ENCODE peak calls at places on chromosome 7, in eight cellular contexts. H, F, G, J, R, I, N and Q are unnamed samples.
A peak's percentile ranks its signal among the peaks of the same experiment; 100 is the strongest.

GRCh38 chr7:39406464-39406863 is 159.7 kb upstream of the YAE1 start:
- DNase-seq in G (no peak), R (no peak), J (no peak), F (no peak), H (no peak), I (no peak), N (no peak), Q (no peak)

GRCh38 chr7:30459591-30460245 is 18.9 kb downstream of the NOD1 start:
- DNase-seq in F (no peak), H (no peak), G (peak; percentile 62), N (peak; percentile 74), R (no peak), I (no peak), J (peak; percentile 32), Q (no peak)

GRCh38 chr7:111676811-111677210 is 114.5 kb upstream of the IMMP2L start:
- DNase-seq in G (no peak), R (no peak), H (no peak), N (no peak), F (no peak), I (no peak), J (no peak), Q (no peak)

GRCh38 chr7:52447781-52448180 is 587.7 kb upstream of the POM121L12 start:
- DNase-seq in J (no peak), G (no peak), R (no peak), H (no peak), N (no peak), I (no peak), F (no peak), Q (no peak)

GRCh38 chr7:44574286-44574872 is 671 bp upstream of the DDX56 start:
- DNase-seq in J (no peak), H (no peak), R (no peak), F (no peak), G (no peak), N (no peak), I (no peak), Q (no peak)

GRCh38 chr7:3210531-3210930 is 90.5 kb upstream of the SDK1 start:
- DNase-seq in F (no peak), J (no peak), I (peak; percentile 33), G (no peak), R (peak; percentile 54), H (peak; percentile 45), N (no peak), Q (no peak)

GRCh38 chr7:17991866-17992648 is 35.6 kb downstream of the PRPS1L1 start:
- DNase-seq in F (no peak), R (peak; percentile 79), J (no peak), I (no peak), H (no peak), G (no peak), N (peak; percentile 44), Q (no peak)

GRCh38 chr7:158324397-158325360 is 262.9 kb downstream of the PTPRN2 start:
- DNase-seq in F (no peak), N (no peak), R (peak; percentile 42), G (no peak), J (no peak), I (peak; percentile 46), H (no peak), Q (no peak)

GRCh38 chr7:83212883-83213282 is 50.2 kb upstream of the PCLO start:
- DNase-seq in R (no peak), H (no peak), J (no peak), N (no peak), G (no peak), I (no peak), F (no peak), Q (no peak)

GRCh38 chr7:98877692-98878364 is 504 bp upstream of the TRRAP start:
- DNase-seq in J (peak; percentile 17), G (no peak), R (no peak), I (no peak), F (no peak), H (no peak), N (no peak), Q (no peak)

GRCh38 chr7:48078470-48078869 is 10.6 kb upstream of the UPP1 start:
- DNase-seq in F (no peak), N (peak; percentile 29), I (no peak), H (no peak), G (no peak), R (no peak), J (no peak), Q (no peak)

GRCh38 chr7:47633134-47633533 is 51.2 kb upstream of the TNS3 start:
- DNase-seq in I (no peak), J (no peak), H (no peak), F (no peak), R (no peak), G (no peak), N (no peak), Q (no peak)

GRCh38 chr7:130365511-130366441 is 14.5 kb upstream of the CPA1 start:
- DNase-seq in I (peak; percentile 41), R (no peak), G (peak; percentile 41), J (peak; percentile 63), F (no peak), H (no peak), N (peak; percentile 26), Q (peak; percentile 50)

GRCh38 chr7:46534593-46535271 is 613.7 kb upstream of the IGFBP3 start:
- DNase-seq in R (peak; percentile 60), N (peak; percentile 33), J (no peak), I (no peak), F (no peak), H (peak; percentile 70), G (no peak), Q (peak; percentile 79)

GRCh38 chr7:158244873-158245723 is 342.5 kb downstream of the PTPRN2 start:
- DNase-seq in H (peak; percentile 88), N (no peak), R (no peak), F (no peak), J (no peak), G (no peak), I (peak; percentile 56), Q (no peak)

GRCh38 chr7:22651534-22652243 is 75.3 kb upstream of the IL6 start:
- DNase-seq in I (no peak), R (no peak), J (no peak), F (no peak), N (no peak), H (no peak), G (no peak), Q (no peak)

GRCh38 chr7:78673272-78673671 is 780.2 kb downstream of the MAGI2 start:
- DNase-seq in J (peak; percentile 35), G (no peak), H (no peak), N (no peak), R (no peak), I (no peak), F (no peak), Q (no peak)

GRCh38 chr7:149816794-149817193 is 21.4 kb upstream of the ZNF862 start:
- DNase-seq in H (no peak), F (peak; percentile 34), G (no peak), J (no peak), N (no peak), R (no peak), I (peak; percentile 51), Q (no peak)

GRCh38 chr7:83426325-83426724 is 222.6 kb downstream of the SEMA3E start:
- DNase-seq in G (no peak), F (no peak), N (no peak), H (no peak), J (no peak), I (no peak), R (no peak), Q (no peak)

GRCh38 chr7:74182453-74183090 is 8.4 kb downstream of the EIF4H start:
- DNase-seq in J (no peak), H (no peak), I (no peak), F (no peak), N (no peak), R (no peak), G (no peak), Q (no peak)

GRCh38 chr7:74183653-74184450 is 9.7 kb downstream of the EIF4H start:
- DNase-seq in R (no peak), I (no peak), N (no peak), J (no peak), F (no peak), G (no peak), H (no peak), Q (no peak)

GRCh38 chr7:74185016-74185415 is 10.9 kb downstream of the EIF4H start:
- DNase-seq in R (no peak), I (no peak), J (no peak), H (no peak), F (no peak), G (no peak), N (no peak), Q (no peak)

GRCh38 chr7:74181821-74182220 is 7.7 kb downstream of the EIF4H start:
- DNase-seq in N (no peak), I (no peak), G (no peak), R (no peak), F (no peak), J (no peak), H (no peak), Q (no peak)

DNA sequence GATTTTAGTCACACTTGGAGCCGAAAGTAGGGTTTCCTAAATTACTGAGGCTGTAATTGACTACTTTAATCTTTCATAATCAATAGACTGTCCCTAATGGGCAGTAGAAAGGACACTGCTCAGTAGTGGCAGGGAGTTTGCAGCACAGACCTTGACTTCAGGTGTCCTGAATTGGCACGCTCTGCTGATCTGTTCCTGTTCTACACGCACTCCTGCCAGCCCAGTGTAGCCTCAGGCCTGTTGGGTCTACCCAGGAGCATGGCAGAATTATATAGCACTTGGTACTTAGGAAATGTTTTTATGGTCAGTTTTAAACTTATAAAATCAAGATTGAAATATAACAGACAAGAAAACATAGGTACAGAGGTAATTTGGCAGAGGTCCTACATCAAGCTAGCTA is 9.0 kb downstream of the EIF4H start:
- DNase-seq in G (no peak), R (no peak), N (peak; percentile 48), J (peak; percentile 42), F (no peak), H (no peak), I (no peak), Q (no peak)
- H3K4me1 ChIP-seq in G (peaks cover 5% of the 10 kb centered on the region), R (peaks cover 4% of the 10 kb centered on the region), N (peaks cover 98% of the 10 kb centered on the region), J (peaks cover 96% of the 10 kb centered on the region), F (peaks cover 64% of the 10 kb centered on the region), H (peaks cover 100% of the 10 kb centered on the region), I (peaks cover 95% of the 10 kb centered on the region), Q (peaks cover 85% of the 10 kb centered on the region)

DNA sequence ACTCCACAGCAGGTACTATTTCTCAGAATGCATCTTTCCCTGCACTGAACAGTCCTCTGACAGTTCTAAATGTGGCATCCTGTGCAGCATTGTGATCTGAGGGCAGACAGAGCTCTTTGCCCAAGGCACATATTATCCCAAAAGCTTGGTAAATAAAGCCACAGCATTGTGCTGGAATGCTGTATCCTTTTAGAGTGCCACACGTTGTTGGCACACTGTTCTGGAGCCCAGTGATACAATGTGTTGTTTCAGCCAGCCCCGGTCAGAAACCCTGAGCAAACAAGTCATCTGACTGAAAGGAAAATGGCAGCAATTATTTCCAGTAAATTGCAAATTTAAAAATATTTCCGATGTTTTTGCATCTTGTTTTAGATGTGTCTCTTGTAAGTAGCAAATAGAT is 45.4 kb downstream of the NAMPT start:
- DNase-seq in G (no peak), I (no peak), N (no peak), F (no peak), J (no peak), R (no peak), H (no peak), Q (no peak)
- TF ChIP-seq POLR2A in G (no peak), I (no peak), N (no peak), F (no peak), J (no peak), R (no peak), H (no peak), Q (no peak)

GRCh38 chr7:151866761-151867650 is 9.9 kb downstream of the PRKAG2 start:
- DNase-seq in G (no peak), F (no peak), I (peak; percentile 57), H (no peak), R (no peak), J (no peak), N (no peak), Q (no peak)
- H3K4me1 ChIP-seq in G (no peaks in the 10 kb centered on the region), F (peaks cover 8% of the 10 kb centered on the region), I (peaks cover 5% of the 10 kb centered on the region), H (peaks cover 36% of the 10 kb centered on the region), R (no peaks in the 10 kb centered on the region), J (peaks cover 32% of the 10 kb centered on the region), N (peaks cover 32% of the 10 kb centered on the region), Q (no peaks in the 10 kb centered on the region)

GRCh38 chr7:985915-986741 is 3.1 kb downstream of the CYP2W1 start:
- DNase-seq in G (no peak), N (no peak), F (no peak), J (peak; percentile 79), R (no peak), H (no peak), I (no peak), Q (peak; percentile 65)
- TF ChIP-seq POLR2A in G (no peak), N (no peak), F (no peak), J (no peak), R (no peak), H (no peak), I (no peak), Q (no peak)